ENCODE peak calls at places on chromosomes 5 and 9, in nine cellular contexts. M is left ventricle myocardium inferior, I is AG10803, V is colonic mucosa, B is hepatocyte, O is lower lobe of right lung, Z is A549, R is astrocyte of the spinal cord, H is testis. U is an unnamed sample.

GRCh38 chr5:153902026-153902425 is 136.7 kb downstream of the FAM114A2 start:
- DNase-seq in M (no peak), I (peak; percentile 84), V (no peak), B (no peak), O (no peak), Z (no peak), R (no peak), H (no peak), U (no peak)

GRCh38 chr5:181064987-181065386 is 24.9 kb downstream of the BTNL9 start:
- DNase-seq in M (no peak), I (no peak), V (no peak), B (no peak), O (no peak), Z (no peak), R (no peak), H (no peak), U (no peak)

GRCh38 chr5:88829053-88829452 is 53.9 kb downstream of the MEF2C start:
- DNase-seq in M (no peak), I (peak; percentile 45), V (no peak), B (no peak), O (no peak), Z (no peak), R (no peak), H (no peak), U (no peak)

GRCh38 chr9:7223981-7224380 is 466.2 kb downstream of the KDM4C start:
- DNase-seq in M (no peak), I (no peak), V (no peak), B (peak; percentile 49), O (no peak), Z (no peak), R (no peak), H (no peak), U (no peak)

GRCh38 chr9:134434896-134435506 is 108.7 kb downstream of the RXRA start:
- DNase-seq in M (peak; percentile 97), I (peak; percentile 97), V (peak; percentile 93), B (peak; percentile 96), O (peak; percentile 93), Z (peak; percentile 65), R (peak; percentile 98), H (peak; percentile 97), U (peak; percentile 89)

GRCh38 chr9:101912698-101913097 is 174.3 kb upstream of the GRIN3A start:
- DNase-seq in M (no peak), I (no peak), V (no peak), B (no peak), O (no peak), Z (no peak), R (no peak), H (no peak), U (no peak)

GRCh38 chr9:93676310-93677054 is 100.1 kb downstream of the PHF2 start:
- DNase-seq in M (peak; percentile 7), I (no peak), V (no peak), B (no peak), O (peak; percentile 37), Z (no peak), R (no peak), H (peak; percentile 11), U (no peak)

GRCh38 chr5:139733698-139734491 is 61.7 kb upstream of the PSD2 start:
- DNase-seq in M (no peak), I (no peak), V (peak; percentile 55), B (peak; percentile 48), O (no peak), Z (no peak), R (no peak), H (peak; percentile 80), U (no peak)

GRCh38 chr9:105816202-105816744 is 121.9 kb downstream of the TMEM38B start:
- DNase-seq in M (no peak), I (no peak), V (no peak), B (no peak), O (no peak), Z (no peak), R (no peak), H (no peak), U (no peak)

GRCh38 chr9:111957856-111958631 is 61.4 kb downstream of the UGCG start:
- DNase-seq in M (no peak), I (peak; percentile 98), V (no peak), B (peak; percentile 40), O (no peak), Z (no peak), R (peak; percentile 97), H (no peak), U (peak; percentile 97)

DNA sequence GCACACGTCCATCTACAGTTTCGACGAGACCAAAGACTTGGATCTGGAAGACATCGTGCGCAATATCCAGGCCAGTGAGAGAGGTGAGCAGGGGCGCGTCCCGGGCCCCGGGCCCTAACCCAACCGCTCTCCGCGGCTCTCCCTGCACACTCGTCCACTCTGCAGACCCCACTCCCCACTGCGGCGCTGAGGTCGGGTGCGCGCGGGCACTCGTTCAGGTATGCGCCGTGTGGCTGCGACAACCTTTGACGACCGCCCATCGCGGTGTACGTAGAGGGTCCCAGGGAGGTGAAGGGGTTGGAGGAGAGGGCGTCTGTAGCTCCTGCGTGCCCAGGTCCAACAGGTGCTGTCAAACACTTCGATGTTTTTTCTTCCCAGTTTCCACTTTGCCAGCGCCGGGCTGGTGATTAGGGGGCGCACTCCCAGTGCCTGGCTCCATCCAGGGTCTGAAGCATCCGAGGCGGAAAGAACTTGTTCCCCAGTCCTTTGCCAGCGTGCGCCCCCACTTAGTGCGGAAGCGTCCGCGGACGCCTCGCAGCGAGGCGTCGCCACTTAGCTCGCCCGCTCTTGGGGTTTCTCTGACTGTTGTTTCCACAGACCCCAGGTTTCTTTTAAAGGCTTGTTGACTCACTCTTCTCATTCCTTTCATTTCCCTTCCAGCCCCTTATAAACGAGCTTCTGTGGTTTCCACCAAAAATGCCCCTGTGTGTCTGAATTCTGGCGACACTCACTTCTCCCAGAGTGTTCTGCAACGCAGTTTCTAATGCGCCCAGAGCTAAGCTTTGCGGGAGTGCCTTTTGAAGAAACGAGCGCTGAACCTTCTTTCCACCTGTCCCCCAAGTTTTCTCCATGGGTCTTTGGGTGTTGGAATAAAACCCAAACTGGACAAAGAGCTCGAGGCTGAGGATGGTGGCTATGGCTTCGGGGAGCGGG is 1.6 kb downstream of the NPR3 start:
- DNase-seq in M (no peak), I (peak; percentile 39), V (no peak), B (no peak), O (no peak), Z (no peak), R (peak; percentile 19), H (no peak), U (no peak)
- H3K4me3 ChIP-seq in M (peak overlapping the region; percentile 79), I (peak overlapping the region; percentile 72), V (no peak overlapping the region), B (peak overlapping the region; percentile 35), O (peak overlapping the region; percentile 74), Z (peak overlapping the region; percentile 70), R (peak overlapping the region; percentile 70), H (peak overlapping the region; percentile 66), U (peak overlapping the region; percentile 80)

DNA sequence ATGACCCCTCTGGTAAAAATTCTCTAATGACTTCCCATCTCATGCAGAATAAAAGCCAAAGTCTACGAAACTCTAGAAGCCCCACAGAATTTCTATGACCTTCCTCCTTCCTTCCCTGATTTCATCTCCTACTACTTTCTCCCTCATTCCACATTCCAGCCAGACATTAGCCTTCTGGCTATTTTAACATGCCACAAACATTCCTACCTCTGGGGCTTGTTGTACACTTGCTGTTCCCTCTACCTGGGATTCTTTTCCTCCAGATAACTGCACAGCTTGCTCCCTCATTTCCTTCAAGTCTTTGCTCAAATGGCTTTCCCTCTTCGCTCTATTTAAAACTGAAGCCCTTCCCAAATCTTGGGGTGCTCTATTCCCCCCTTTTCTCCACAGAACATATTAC is 60.1 kb downstream of the FBXW11 start:
- DNase-seq in M (no peak), I (no peak), V (no peak), B (no peak), O (no peak), Z (no peak), R (no peak), H (no peak), U (no peak)
- TF ChIP-seq CTCF in M (no peak), I (peak; percentile 13), V (no peak), B (no peak), O (no peak), Z (no peak), R (no peak), H (no peak), U (no peak)

GRCh38 chr5:1043327-1043726 is 34.7 kb downstream of the NKD2 start:
- DNase-seq in M (no peak), I (no peak), V (no peak), B (no peak), O (no peak), Z (no peak), R (no peak), H (no peak), U (no peak)

GRCh38 chr5:1040571-1040970 is 32.0 kb downstream of the NKD2 start:
- DNase-seq in M (peak; percentile 11), I (no peak), V (no peak), B (no peak), O (peak; percentile 45), Z (no peak), R (no peak), H (no peak), U (no peak)

GRCh38 chr5:1042626-1043025 is 34.0 kb downstream of the NKD2 start:
- DNase-seq in M (no peak), I (no peak), V (no peak), B (no peak), O (no peak), Z (no peak), R (no peak), H (no peak), U (no peak)

GRCh38 chr5:1039706-1040260 is 31.2 kb downstream of the NKD2 start:
- DNase-seq in M (no peak), I (no peak), V (no peak), B (no peak), O (peak; percentile 25), Z (no peak), R (no peak), H (no peak), U (no peak)

DNA sequence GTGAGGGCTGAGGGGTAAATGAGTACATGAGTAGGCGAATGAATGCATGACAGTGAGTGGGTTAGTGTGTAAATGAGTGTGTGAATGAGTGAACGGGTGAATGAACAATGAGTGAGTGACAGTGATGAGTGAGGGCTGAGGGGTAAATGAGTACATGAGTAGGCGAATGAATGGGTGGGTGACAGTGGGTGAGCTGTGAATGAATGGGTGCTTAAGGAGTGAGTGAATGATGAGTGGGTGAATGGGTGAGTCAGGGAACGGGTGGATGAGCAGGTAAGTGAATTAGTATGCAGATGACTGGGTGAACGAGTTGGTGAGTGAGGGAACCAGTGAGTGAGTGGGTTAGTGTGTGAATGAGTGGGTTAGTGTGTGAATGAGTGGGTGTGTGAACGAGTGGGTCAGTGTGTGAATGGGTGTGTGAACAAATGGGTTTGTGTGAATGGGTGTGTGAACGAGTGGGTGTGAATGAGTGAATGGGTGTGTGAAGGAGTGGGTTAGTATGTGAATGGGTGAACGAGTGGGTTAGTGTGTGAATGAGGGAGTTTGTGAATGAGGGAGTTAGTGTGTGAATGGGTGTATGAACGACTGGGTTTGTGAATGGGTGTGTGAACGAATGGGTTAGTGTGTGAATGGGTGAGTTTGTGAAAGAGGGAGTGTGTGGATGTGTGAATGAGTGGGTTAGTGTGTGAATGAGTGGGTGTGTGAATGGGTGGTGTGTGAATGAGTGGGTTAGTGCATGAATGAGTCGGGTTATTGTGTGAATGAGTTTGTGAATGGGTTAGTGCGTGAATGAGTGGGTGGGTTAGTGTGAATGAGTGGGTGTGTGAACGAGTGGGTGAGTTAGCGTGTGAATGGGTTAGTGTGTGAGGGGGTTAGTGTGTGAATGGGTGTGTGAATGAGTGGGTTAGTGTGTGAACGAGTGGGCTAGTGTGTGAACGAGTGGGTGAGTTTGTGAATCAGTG is 32.9 kb downstream of the NKD2 start:
- DNase-seq in M (no peak), I (no peak), V (no peak), B (no peak), O (no peak), Z (no peak), R (no peak), H (no peak), U (no peak)
- H3K4me3 ChIP-seq in M (no peak overlapping the region), I (no peak overlapping the region), V (no peak overlapping the region), B (no peak overlapping the region), O (no peak overlapping the region), Z (no peak overlapping the region), R (no peak overlapping the region), H (no peak overlapping the region), U (no peak overlapping the region)

GRCh38 chr5:101012880-101013279 is 109.8 kb upstream of the ST8SIA4 start:
- DNase-seq in M (no peak), I (no peak), V (no peak), B (no peak), O (no peak), Z (no peak), R (no peak), H (no peak), U (no peak)
- TF ChIP-seq CTCF in M (peak; percentile 17), I (no peak), V (no peak), B (peak; percentile 26), O (no peak), Z (no peak), R (peak; percentile 9), H (no peak), U (no peak)